ENCODE peak calls at places on chromosome 5, in seven cellular contexts. One of them, this sample, is unnamed.
A peak's percentile ranks its signal among the peaks of the same experiment; 100 is the strongest.

GRCh38 chr5:151822141-151822540 is 50.4 kb downstream of the G3BP1 start:
- DNase-seq in HepG2: no peak
- DNase-seq in H1: no peak
- DNase-seq in SK-N-SH: no peak
- DNase-seq in GM12878: no peak
- DNase-seq in K562: no peak
- DNase-seq in HCT116: no peak
- DNase-seq in this sample: no peak

GRCh38 chr5:169225830-169226356 is 75.0 kb downstream of the SLIT3 start:
- DNase-seq in HepG2: no peak
- DNase-seq in H1: no peak
- DNase-seq in GM12878: no peak
- DNase-seq in SK-N-SH: peak; percentile 73
- DNase-seq in HCT116: no peak
- DNase-seq in K562: no peak
- DNase-seq in this sample: no peak

GRCh38 chr5:176868731-176869130 is 30.4 kb downstream of the HK3 start:
- DNase-seq in HepG2: no peak
- DNase-seq in GM12878: no peak
- DNase-seq in SK-N-SH: no peak
- DNase-seq in K562: no peak
- DNase-seq in H1: no peak
- DNase-seq in HCT116: no peak
- DNase-seq in this sample: no peak

GRCh38 chr5:142697846-142698245 is 12.0 kb upstream of the FGF1 start:
- DNase-seq in K562: no peak
- DNase-seq in HCT116: no peak
- DNase-seq in H1: no peak
- DNase-seq in HepG2: no peak
- DNase-seq in GM12878: no peak
- DNase-seq in SK-N-SH: no peak
- DNase-seq in this sample: no peak

GRCh38 chr5:93735378-93735777 is 6.0 kb downstream of the POU5F2 start:
- DNase-seq in K562: no peak
- DNase-seq in SK-N-SH: no peak
- DNase-seq in HepG2: no peak
- DNase-seq in H1: no peak
- DNase-seq in HCT116: no peak
- DNase-seq in GM12878: no peak
- DNase-seq in this sample: no peak

GRCh38 chr5:176750144-176750543 is 60.2 kb upstream of the UNC5A start:
- DNase-seq in GM12878: no peak
- DNase-seq in H1: no peak
- DNase-seq in HepG2: no peak
- DNase-seq in SK-N-SH: no peak
- DNase-seq in HCT116: no peak
- DNase-seq in K562: no peak
- DNase-seq in this sample: no peak

GRCh38 chr5:85462957-85463356 is 1078.3 kb upstream of the EDIL3 start:
- DNase-seq in GM12878: no peak
- DNase-seq in H1: no peak
- DNase-seq in HCT116: no peak
- DNase-seq in SK-N-SH: no peak
- DNase-seq in HepG2: no peak
- DNase-seq in K562: no peak
- DNase-seq in this sample: no peak

GRCh38 chr5:65512170-65512937 is 30.6 kb upstream of the ADAMTS6 start:
- DNase-seq in HCT116: no peak
- DNase-seq in HepG2: no peak
- DNase-seq in H1: no peak
- DNase-seq in SK-N-SH: no peak
- DNase-seq in K562: no peak
- DNase-seq in GM12878: no peak
- DNase-seq in this sample: no peak

GRCh38 chr5:98296426-98296825 is 477.0 kb upstream of the RGMB start:
- DNase-seq in HCT116: no peak
- DNase-seq in GM12878: no peak
- DNase-seq in HepG2: no peak
- DNase-seq in K562: no peak
- DNase-seq in H1: no peak
- DNase-seq in SK-N-SH: no peak
- DNase-seq in this sample: no peak

GRCh38 chr5:137486707-137487106 is 12.4 kb downstream of the SPOCK1 start:
- DNase-seq in SK-N-SH: no peak
- DNase-seq in K562: no peak
- DNase-seq in H1: no peak
- DNase-seq in HCT116: no peak
- DNase-seq in HepG2: no peak
- DNase-seq in GM12878: no peak
- DNase-seq in this sample: no peak

GRCh38 chr5:17282283-17283120 is 65.1 kb downstream of the BASP1 start:
- DNase-seq in K562: no peak
- DNase-seq in H1: no peak
- DNase-seq in HepG2: no peak
- DNase-seq in HCT116: no peak
- DNase-seq in GM12878: peak; percentile 91
- DNase-seq in SK-N-SH: no peak
- DNase-seq in this sample: no peak
- H3K4me3 ChIP-seq in K562: no peak overlapping the region
- H3K4me3 ChIP-seq in H1: peak overlapping the region; percentile 32
- H3K4me3 ChIP-seq in HepG2: no peak overlapping the region
- H3K4me3 ChIP-seq in HCT116: no peak overlapping the region
- H3K4me3 ChIP-seq in GM12878: peak overlapping the region; percentile 55
- H3K4me3 ChIP-seq in SK-N-SH: no peak overlapping the region
- H3K4me3 ChIP-seq in this sample: no peak overlapping the region

DNA sequence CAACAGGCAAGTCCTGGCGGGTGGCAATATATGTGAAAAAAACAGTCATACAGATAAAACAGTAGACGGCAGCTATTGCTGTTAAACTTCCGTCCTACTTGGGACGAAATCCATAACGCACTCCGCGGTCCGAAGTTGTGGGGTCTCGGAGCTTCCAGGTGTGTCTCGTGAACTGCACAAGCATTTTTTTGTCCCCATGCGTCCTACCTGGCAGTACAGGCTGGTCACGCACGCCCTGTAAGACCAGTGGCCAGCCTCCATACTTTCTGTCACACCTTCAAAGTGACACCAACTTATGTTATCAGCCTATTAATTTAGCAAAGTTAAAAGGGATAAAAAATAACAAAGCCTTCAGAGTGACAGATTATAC is 51.3 kb downstream of the TGFBI start:
- DNase-seq in K562: no peak
- DNase-seq in HepG2: no peak
- DNase-seq in HCT116: no peak
- DNase-seq in GM12878: no peak
- DNase-seq in SK-N-SH: no peak
- DNase-seq in H1: no peak
- DNase-seq in this sample: no peak
- TF ChIP-seq YY1 in K562: no peak
- TF ChIP-seq YY1 in HepG2: no peak
- TF ChIP-seq YY1 in HCT116: no peak
- TF ChIP-seq YY1 in GM12878: no peak
- TF ChIP-seq YY1 in SK-N-SH: no peak
- TF ChIP-seq YY1 in H1: no peak
- TF ChIP-seq YY1 in this sample: no peak

DNA sequence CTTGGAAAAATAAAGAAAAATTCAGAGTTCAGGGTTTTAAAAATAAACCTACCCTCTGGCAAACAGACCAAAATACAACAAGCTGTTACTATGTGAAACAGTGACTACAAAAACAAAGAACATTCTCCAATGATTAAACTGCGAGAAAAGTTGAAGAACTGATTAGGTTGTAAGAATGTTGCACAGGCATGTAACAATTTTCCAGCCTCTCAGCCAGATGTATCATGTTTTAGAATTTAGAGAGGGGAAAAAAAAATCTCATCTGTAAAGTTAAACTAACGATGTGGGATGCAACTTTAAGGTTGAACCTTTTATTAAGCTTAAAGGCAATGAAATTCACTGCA is 96.8 kb downstream of the MEF2C start:
- DNase-seq in SK-N-SH: no peak
- DNase-seq in HepG2: no peak
- DNase-seq in HCT116: no peak
- DNase-seq in H1: no peak
- DNase-seq in GM12878: no peak
- DNase-seq in K562: no peak
- DNase-seq in this sample: no peak
- H3K4me3 ChIP-seq in SK-N-SH: peak overlapping the region; percentile 58
- H3K4me3 ChIP-seq in HepG2: no peak overlapping the region
- H3K4me3 ChIP-seq in HCT116: peak overlapping the region; percentile 18
- H3K4me3 ChIP-seq in H1: no peak overlapping the region
- H3K4me3 ChIP-seq in GM12878: peak overlapping the region; percentile 11
- H3K4me3 ChIP-seq in K562: no peak overlapping the region
- H3K4me3 ChIP-seq in this sample: no peak overlapping the region

DNA sequence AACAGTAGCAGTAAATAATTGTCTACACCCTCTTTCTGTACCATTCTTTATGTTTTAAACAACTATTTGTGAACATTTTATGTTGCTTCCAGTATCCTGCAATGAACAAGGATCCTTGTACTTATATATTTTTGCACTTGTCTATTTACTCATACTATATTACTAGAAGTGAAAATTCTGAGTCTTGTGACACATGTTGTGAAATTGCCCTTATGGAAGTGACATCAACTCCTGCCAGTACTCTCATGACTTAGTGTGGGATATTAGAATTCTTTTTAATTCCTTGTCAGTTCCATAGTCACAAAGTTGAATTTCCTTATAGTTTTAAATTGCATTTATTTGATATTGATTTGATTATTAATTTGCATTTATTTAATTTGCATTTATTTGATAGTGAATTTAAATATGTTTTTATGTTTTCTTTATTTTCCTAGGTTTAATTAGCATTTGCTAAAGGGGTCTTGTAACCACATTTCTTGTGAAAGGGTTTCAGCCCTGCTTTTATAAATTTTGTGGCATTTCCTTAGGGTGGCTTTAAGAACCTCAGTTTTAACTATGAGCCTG is 27.7 kb downstream of the PARP8 start:
- DNase-seq in GM12878: no peak
- DNase-seq in SK-N-SH: no peak
- DNase-seq in H1: no peak
- DNase-seq in HCT116: no peak
- DNase-seq in K562: no peak
- DNase-seq in HepG2: no peak
- DNase-seq in this sample: no peak
- TF ChIP-seq YY1 in GM12878: no peak
- TF ChIP-seq YY1 in SK-N-SH: no peak
- TF ChIP-seq YY1 in H1: no peak
- TF ChIP-seq YY1 in HCT116: no peak
- TF ChIP-seq YY1 in K562: no peak
- TF ChIP-seq YY1 in HepG2: no peak
- TF ChIP-seq YY1 in this sample: no peak

DNA sequence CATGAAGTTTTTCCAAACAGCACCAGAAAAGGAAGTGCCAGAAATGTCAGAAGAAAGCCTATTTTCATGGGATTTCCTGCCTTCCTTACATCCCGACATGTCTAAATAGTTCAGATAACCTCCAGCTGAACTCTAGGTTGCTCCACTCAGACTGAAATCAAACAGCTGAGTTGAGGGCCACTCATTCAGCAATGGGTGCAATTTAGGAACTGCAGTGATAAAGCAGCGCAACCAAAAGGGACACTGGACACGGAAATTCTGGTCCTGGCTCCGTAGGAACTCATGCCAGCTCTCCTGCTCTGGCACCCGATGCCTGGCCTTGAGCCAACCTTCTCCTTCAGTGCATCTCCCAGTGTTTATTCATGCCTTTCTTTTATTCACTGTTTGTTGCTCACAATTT is 127.1 kb downstream of the PDE4D start:
- DNase-seq in K562: no peak
- DNase-seq in SK-N-SH: peak; percentile 7
- DNase-seq in HepG2: no peak
- DNase-seq in HCT116: no peak
- DNase-seq in H1: no peak
- DNase-seq in GM12878: no peak
- DNase-seq in this sample: no peak
- H3K4me3 ChIP-seq in K562: no peak overlapping the region
- H3K4me3 ChIP-seq in SK-N-SH: peak overlapping the region; percentile 38
- H3K4me3 ChIP-seq in HepG2: no peak overlapping the region
- H3K4me3 ChIP-seq in HCT116: no peak overlapping the region
- H3K4me3 ChIP-seq in H1: no peak overlapping the region
- H3K4me3 ChIP-seq in GM12878: no peak overlapping the region
- H3K4me3 ChIP-seq in this sample: no peak overlapping the region

DNA sequence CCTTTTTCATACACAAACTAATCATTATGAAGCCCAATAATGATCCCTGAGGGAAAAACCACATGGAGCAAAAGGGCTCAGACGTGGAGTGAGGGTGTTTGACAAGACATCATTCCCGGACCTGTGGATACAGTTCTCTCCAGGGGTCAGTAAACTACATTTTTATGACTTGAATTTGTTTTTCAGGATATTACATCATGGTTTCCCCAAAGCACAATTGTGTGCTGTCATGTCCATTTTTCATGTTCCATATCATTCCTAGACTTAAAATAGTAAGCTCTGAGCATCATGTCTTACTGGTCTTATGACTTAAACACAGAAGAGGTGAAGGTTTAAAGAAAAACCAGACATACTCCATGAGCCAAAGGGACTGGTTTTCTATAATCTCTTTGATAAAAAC is 234.4 kb downstream of the PCSK1 start:
- DNase-seq in K562: no peak
- DNase-seq in HCT116: no peak
- DNase-seq in H1: no peak
- DNase-seq in GM12878: no peak
- DNase-seq in HepG2: no peak
- DNase-seq in SK-N-SH: no peak
- DNase-seq in this sample: no peak
- TF ChIP-seq YY1 in K562: no peak
- TF ChIP-seq YY1 in HCT116: no peak
- TF ChIP-seq YY1 in H1: no peak
- TF ChIP-seq YY1 in GM12878: no peak
- TF ChIP-seq YY1 in HepG2: no peak
- TF ChIP-seq YY1 in SK-N-SH: no peak
- TF ChIP-seq YY1 in this sample: no peak

DNA sequence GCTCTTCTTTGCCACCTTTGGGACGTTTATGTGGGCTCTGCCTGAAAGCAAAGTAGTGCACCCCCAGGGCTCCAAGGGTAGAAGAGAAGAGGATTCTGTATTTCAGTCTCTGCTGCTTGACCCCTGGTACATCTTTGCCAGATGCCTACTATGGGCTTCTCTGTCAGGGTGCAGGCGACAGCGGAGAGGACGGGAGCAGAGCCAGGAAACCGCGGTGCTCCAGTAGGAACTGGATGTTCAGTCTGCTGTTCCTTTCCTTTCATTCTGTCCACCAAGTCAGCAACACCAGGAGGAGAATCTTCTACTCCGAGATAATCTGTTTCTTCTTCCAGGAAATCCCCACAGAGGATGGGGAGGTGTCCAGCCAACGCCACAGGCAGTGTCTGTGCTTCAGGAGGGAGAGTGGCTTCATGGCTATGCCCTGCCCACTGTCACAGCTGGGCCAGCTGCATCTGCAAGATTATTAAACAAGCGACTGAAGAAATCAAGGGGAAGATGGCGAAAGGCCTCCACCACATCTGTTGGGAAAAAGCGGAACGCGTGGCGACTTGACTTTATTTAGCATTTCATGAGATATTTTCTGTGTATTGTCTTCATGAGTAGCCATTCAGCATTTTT is 398.3 kb downstream of the IRX1 start:
- DNase-seq in HCT116: no peak
- DNase-seq in GM12878: no peak
- DNase-seq in HepG2: no peak
- DNase-seq in K562: no peak
- DNase-seq in H1: no peak
- DNase-seq in SK-N-SH: no peak
- DNase-seq in this sample: no peak
- H3K4me3 ChIP-seq in HCT116: no peak overlapping the region
- H3K4me3 ChIP-seq in GM12878: no peak overlapping the region
- H3K4me3 ChIP-seq in HepG2: no peak overlapping the region
- H3K4me3 ChIP-seq in K562: no peak overlapping the region
- H3K4me3 ChIP-seq in H1: no peak overlapping the region
- H3K4me3 ChIP-seq in SK-N-SH: no peak overlapping the region
- H3K4me3 ChIP-seq in this sample: no peak overlapping the region